ENCODE peak calls at places on chromosomes 11 and 22, in eight cellular contexts. Z, A, X, U, F, S, B and E are unnamed samples.

GRCh38 chr11:61702701-61703312 is 22.6 kb downstream of the DAGLA start:
- DNase-seq in Z (no peak), A (no peak), X (no peak), U (no peak), F (no peak), S (no peak), B (no peak), E (no peak)

GRCh38 chr11:92415246-92415645 is 190.6 kb downstream of the FAT3 start:
- DNase-seq in Z (peak; percentile 47), A (no peak), X (no peak), U (no peak), F (peak; percentile 5), S (no peak), B (no peak), E (no peak)

GRCh38 chr11:71062199-71062598 is 190.2 kb downstream of the SHANK2 start:
- DNase-seq in Z (no peak), A (no peak), X (no peak), U (peak; percentile 55), F (no peak), S (no peak), B (no peak), E (no peak)

GRCh38 chr11:10197091-10197490 is 96.9 kb downstream of the SBF2 start:
- DNase-seq in Z (no peak), A (no peak), X (no peak), U (no peak), F (peak; percentile 34), S (no peak), B (no peak), E (no peak)

GRCh38 chr22:30934053-30934452 is 34.5 kb downstream of the MORC2 start:
- DNase-seq in Z (no peak), A (no peak), X (no peak), U (no peak), F (no peak), S (no peak), B (no peak), E (no peak)

GRCh38 chr11:62602141-62603071 is 741 bp upstream of the MTA2 start:
- DNase-seq in Z (no peak), A (peak; percentile 20), X (peak; percentile 72), U (peak; percentile 88), F (peak; percentile 70), S (peak; percentile 75), B (peak; percentile 85), E (no peak)

GRCh38 chr11:44959064-44959463 is 8.4 kb upstream of the TP53I11 start:
- DNase-seq in Z (no peak), A (no peak), X (no peak), U (no peak), F (no peak), S (no peak), B (no peak), E (no peak)

GRCh38 chr11:69841859-69842698 is 22.9 kb upstream of the FGF3 start:
- DNase-seq in Z (no peak), A (no peak), X (no peak), U (peak; percentile 75), F (no peak), S (no peak), B (peak; percentile 57), E (no peak)

GRCh38 chr11:20011294-20011951 is 148.9 kb downstream of the DBX1 start:
- DNase-seq in Z (no peak), A (peak; percentile 94), X (no peak), U (no peak), F (no peak), S (no peak), B (no peak), E (no peak)

GRCh38 chr22:49271831-49272230 is 555.8 kb downstream of the BRD1 start:
- DNase-seq in Z (no peak), A (no peak), X (no peak), U (peak; percentile 8), F (no peak), S (no peak), B (no peak), E (no peak)

GRCh38 chr22:49269928-49270327 is 557.7 kb downstream of the BRD1 start:
- DNase-seq in Z (no peak), A (no peak), X (no peak), U (peak; percentile 74), F (no peak), S (no peak), B (peak; percentile 4), E (no peak)

GRCh38 chr22:49269371-49269770 is 558.3 kb downstream of the BRD1 start:
- DNase-seq in Z (no peak), A (no peak), X (no peak), U (peak; percentile 88), F (no peak), S (no peak), B (peak; percentile 57), E (no peak)

GRCh38 chr22:49271369-49271727 is 556.3 kb downstream of the BRD1 start:
- DNase-seq in Z (no peak), A (no peak), X (no peak), U (peak; percentile 37), F (no peak), S (no peak), B (no peak), E (no peak)

DNA sequence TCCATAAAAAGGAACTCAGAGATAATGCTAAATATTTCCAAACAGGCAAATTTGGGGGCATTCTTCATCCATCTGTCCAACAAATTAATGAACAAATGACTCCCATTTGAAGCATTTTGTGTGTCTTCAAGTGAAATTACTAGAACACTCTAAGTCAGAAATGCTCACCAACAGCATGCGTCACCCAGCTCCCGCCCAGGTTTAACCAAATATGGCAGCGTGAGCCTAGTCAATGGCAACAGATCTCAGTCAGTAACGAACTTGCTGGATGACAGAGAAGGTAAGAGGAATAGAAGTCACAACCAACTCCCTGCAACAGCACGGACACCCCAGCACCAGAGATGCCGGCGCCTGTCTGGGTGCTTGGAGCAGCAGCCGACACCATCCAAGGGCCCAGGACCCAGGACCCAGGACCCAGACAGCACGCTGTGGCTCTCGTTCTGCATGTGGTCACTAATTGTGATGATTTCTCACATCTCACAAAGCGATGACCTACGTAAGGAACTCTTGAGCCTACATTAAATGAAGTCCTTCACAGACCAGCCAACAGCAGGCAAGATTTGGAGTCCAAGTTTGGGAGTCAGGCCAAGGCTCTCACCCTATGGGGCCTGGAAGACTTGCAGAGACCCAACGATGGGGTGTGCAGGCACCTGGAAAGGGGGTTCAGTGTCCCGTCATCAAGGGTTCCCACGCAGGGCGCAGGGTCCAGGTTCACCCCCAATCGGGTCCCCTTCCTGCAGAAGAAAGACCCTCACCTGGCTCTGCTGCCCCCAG is 556.9 kb downstream of the BRD1 start:
- DNase-seq in Z (no peak), A (no peak), X (no peak), U (peak; percentile 47), F (no peak), S (no peak), B (no peak), E (no peak)
- H3K27me3 ChIP-seq in Z (peaks cover 13% of the 10 kb centered on the region), A (no peaks in the 10 kb centered on the region), X (peaks cover 6% of the 10 kb centered on the region), U (no peaks in the 10 kb centered on the region), F (no peaks in the 10 kb centered on the region), S (no peaks in the 10 kb centered on the region), B (no peaks in the 10 kb centered on the region), E (no peaks in the 10 kb centered on the region)

GRCh38 chr11:68674461-68674860 is 9.9 kb upstream of the GAL start:
- DNase-seq in Z (no peak), A (no peak), X (no peak), U (no peak), F (no peak), S (no peak), B (no peak), E (no peak)

GRCh38 chr11:68680541-68681231 is 3.7 kb upstream of the GAL start:
- DNase-seq in Z (no peak), A (no peak), X (no peak), U (peak; percentile 37), F (no peak), S (no peak), B (no peak), E (no peak)

GRCh38 chr11:68673991-68674390 is 10.4 kb upstream of the GAL start:
- DNase-seq in Z (no peak), A (no peak), X (no peak), U (no peak), F (no peak), S (no peak), B (no peak), E (no peak)

GRCh38 chr11:68677432-68677831 is 6.9 kb upstream of the GAL start:
- DNase-seq in Z (peak; percentile 90), A (peak; percentile 43), X (peak; percentile 44), U (peak; percentile 93), F (peak; percentile 93), S (peak; percentile 61), B (peak; percentile 94), E (no peak)

GRCh38 chr11:68678031-68678441 is 6.3 kb upstream of the GAL start:
- DNase-seq in Z (no peak), A (no peak), X (no peak), U (no peak), F (no peak), S (no peak), B (no peak), E (no peak)
- H3K27me3 ChIP-seq in Z (no peaks in the 10 kb centered on the region), A (peaks cover 11% of the 10 kb centered on the region), X (no peaks in the 10 kb centered on the region), U (no peaks in the 10 kb centered on the region), F (no peaks in the 10 kb centered on the region), S (no peaks in the 10 kb centered on the region), B (no peaks in the 10 kb centered on the region), E (peaks cover under 1% of the 10 kb centered on the region)

GRCh38 chr11:130159139-130159538 is 443 bp upstream of the ST14 start:
- DNase-seq in Z (no peak), A (no peak), X (no peak), U (no peak), F (no peak), S (no peak), B (no peak), E (no peak)
- H3K27me3 ChIP-seq in Z (no peaks in the 10 kb centered on the region), A (peaks cover 20% of the 10 kb centered on the region), X (no peaks in the 10 kb centered on the region), U (peaks cover 54% of the 10 kb centered on the region), F (peaks cover 37% of the 10 kb centered on the region), S (peaks cover 12% of the 10 kb centered on the region), B (peaks cover 16% of the 10 kb centered on the region), E (peaks cover 26% of the 10 kb centered on the region)

GRCh38 chr22:45645150-45645525 is 26.5 kb upstream of the ATXN10 start:
- DNase-seq in Z (no peak), A (no peak), X (no peak), U (no peak), F (no peak), S (no peak), B (no peak), E (no peak)

GRCh38 chr22:45644714-45645113 is 26.9 kb upstream of the ATXN10 start:
- DNase-seq in Z (no peak), A (no peak), X (no peak), U (no peak), F (no peak), S (no peak), B (no peak), E (no peak)

GRCh38 chr22:45640291-45640940 is 31.2 kb upstream of the ATXN10 start:
- DNase-seq in Z (no peak), A (no peak), X (no peak), U (no peak), F (no peak), S (no peak), B (no peak), E (no peak)

GRCh38 chr22:45640941-45641621 is 30.6 kb upstream of the ATXN10 start:
- DNase-seq in Z (no peak), A (no peak), X (no peak), U (no peak), F (no peak), S (no peak), B (no peak), E (no peak)

DNA sequence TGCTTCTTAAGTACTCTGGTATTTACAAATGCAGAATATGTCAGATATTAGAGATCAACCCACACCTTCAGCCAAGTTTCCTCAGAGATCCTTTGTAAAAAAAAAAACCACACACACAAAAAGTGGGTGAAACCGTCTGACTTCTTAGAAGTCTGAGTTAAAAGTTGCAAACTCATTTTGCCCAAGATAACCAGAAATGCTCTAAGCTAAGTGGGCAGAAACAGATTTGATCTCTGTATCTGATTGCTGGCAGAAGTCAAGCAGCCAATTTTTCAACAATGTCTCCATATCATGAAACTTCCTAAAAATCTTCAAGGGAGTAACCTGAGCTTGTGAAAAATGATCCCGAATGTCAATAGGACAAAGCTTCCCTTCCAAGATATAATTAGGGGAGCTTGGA is 28.7 kb upstream of the ATXN10 start:
- DNase-seq in Z (no peak), A (no peak), X (no peak), U (no peak), F (no peak), S (no peak), B (no peak), E (no peak)
- H3K27me3 ChIP-seq in Z (no peaks in the 10 kb centered on the region), A (peaks cover 4% of the 10 kb centered on the region), X (no peaks in the 10 kb centered on the region), U (peaks cover 17% of the 10 kb centered on the region), F (peaks cover 4% of the 10 kb centered on the region), S (no peaks in the 10 kb centered on the region), B (no peaks in the 10 kb centered on the region), E (no peaks in the 10 kb centered on the region)